ENCODE peak calls at places on chromosomes 12 and 14, in six cellular contexts. One of them, this sample, is unnamed.

GRCh38 chr14:98947911-98948595 is 323.9 kb downstream of the BCL11B start:
- DNase-seq in lung: no peak
- DNase-seq in astrocyte: no peak
- DNase-seq in fibroblast of lung: no peak
- DNase-seq in prostate gland: no peak
- DNase-seq in Caco-2: no peak
- DNase-seq in this sample: no peak

GRCh38 chr12:9792961-9793617 is 32.4 kb upstream of the CD69 start:
- DNase-seq in lung: no peak
- DNase-seq in astrocyte: peak
- DNase-seq in fibroblast of lung: peak
- DNase-seq in prostate gland: no peak
- DNase-seq in Caco-2: no peak
- DNase-seq in this sample: peak

GRCh38 chr12:92002673-92003382 is 142.8 kb downstream of the BTG1 start:
- DNase-seq in lung: no peak
- DNase-seq in astrocyte: peak
- DNase-seq in fibroblast of lung: no peak
- DNase-seq in prostate gland: no peak
- DNase-seq in Caco-2: peak
- DNase-seq in this sample: no peak

GRCh38 chr12:121534495-121535148 is 46.2 kb downstream of the KDM2B start:
- DNase-seq in lung: no peak
- DNase-seq in astrocyte: no peak
- DNase-seq in fibroblast of lung: no peak
- DNase-seq in prostate gland: no peak
- DNase-seq in Caco-2: no peak
- DNase-seq in this sample: no peak

GRCh38 chr14:75705014-75705413 is 44.0 kb downstream of the TTLL5 start:
- DNase-seq in lung: no peak
- DNase-seq in astrocyte: no peak
- DNase-seq in fibroblast of lung: peak
- DNase-seq in prostate gland: no peak
- DNase-seq in Caco-2: no peak
- DNase-seq in this sample: peak

GRCh38 chr12:130438243-130438620 is 100.5 kb downstream of the PIWIL1 start:
- DNase-seq in lung: no peak
- DNase-seq in astrocyte: no peak
- DNase-seq in fibroblast of lung: no peak
- DNase-seq in prostate gland: no peak
- DNase-seq in Caco-2: no peak
- DNase-seq in this sample: no peak

GRCh38 chr12:75888398-75888797 is 143.2 kb downstream of the PHLDA1 start:
- DNase-seq in lung: no peak
- DNase-seq in astrocyte: no peak
- DNase-seq in fibroblast of lung: no peak
- DNase-seq in prostate gland: no peak
- DNase-seq in Caco-2: no peak
- DNase-seq in this sample: no peak

GRCh38 chr12:69085852-69086251 is 152.9 kb upstream of the CPM start:
- DNase-seq in lung: no peak
- DNase-seq in astrocyte: no peak
- DNase-seq in fibroblast of lung: no peak
- DNase-seq in prostate gland: no peak
- DNase-seq in Caco-2: no peak
- DNase-seq in this sample: no peak

GRCh38 chr12:75345531-75345930 is 11.1 kb downstream of the GLIPR1L1 start:
- DNase-seq in lung: no peak
- DNase-seq in astrocyte: no peak
- DNase-seq in fibroblast of lung: no peak
- DNase-seq in prostate gland: no peak
- DNase-seq in Caco-2: no peak
- DNase-seq in this sample: peak

GRCh38 chr12:66717049-66717448 is 38.2 kb upstream of the GRIP1 start:
- DNase-seq in lung: no peak
- DNase-seq in astrocyte: no peak
- DNase-seq in fibroblast of lung: no peak
- DNase-seq in prostate gland: no peak
- DNase-seq in Caco-2: no peak
- DNase-seq in this sample: no peak

GRCh38 chr14:74249433-74250375 is 10.5 kb downstream of the VSX2 start:
- DNase-seq in lung: no peak
- DNase-seq in astrocyte: no peak
- DNase-seq in fibroblast of lung: no peak
- DNase-seq in prostate gland: no peak
- DNase-seq in Caco-2: no peak
- DNase-seq in this sample: no peak

GRCh38 chr14:68379510-68380303 is 413.2 kb downstream of the ZFP36L1 start:
- DNase-seq in lung: no peak
- DNase-seq in astrocyte: peak
- DNase-seq in fibroblast of lung: no peak
- DNase-seq in prostate gland: peak
- DNase-seq in Caco-2: no peak
- DNase-seq in this sample: no peak

GRCh38 chr14:77027538-77028383 is 747 bp downstream of the IRF2BPL start:
- DNase-seq in lung: peak
- DNase-seq in astrocyte: peak
- DNase-seq in fibroblast of lung: peak
- DNase-seq in prostate gland: peak
- DNase-seq in Caco-2: peak
- DNase-seq in this sample: no peak

GRCh38 chr12:53743277-53744129 is 8.3 kb downstream of the CISTR start:
- DNase-seq in lung: peak
- DNase-seq in astrocyte: no peak
- DNase-seq in fibroblast of lung: peak
- DNase-seq in prostate gland: peak
- DNase-seq in Caco-2: peak
- DNase-seq in this sample: peak

GRCh38 chr12:83122623-83122934 is 435.9 kb downstream of the TMTC2 start:
- DNase-seq in lung: no peak
- DNase-seq in astrocyte: no peak
- DNase-seq in fibroblast of lung: no peak
- DNase-seq in prostate gland: no peak
- DNase-seq in Caco-2: no peak
- DNase-seq in this sample: peak

GRCh38 chr12:104750061-104750460 is 208.0 kb downstream of the SLC41A2 start:
- DNase-seq in lung: peak
- DNase-seq in astrocyte: peak
- DNase-seq in fibroblast of lung: peak
- DNase-seq in prostate gland: no peak
- DNase-seq in Caco-2: no peak
- DNase-seq in this sample: peak

GRCh38 chr14:104973215-104974145 is 4.7 kb downstream of the AHNAK2 start:
- DNase-seq in lung: peak
- DNase-seq in astrocyte: peak
- DNase-seq in fibroblast of lung: peak
- DNase-seq in prostate gland: peak
- DNase-seq in Caco-2: no peak
- DNase-seq in this sample: peak

GRCh38 chr12:70919597-70920035 is 922 bp downstream of the PTPRR start:
- DNase-seq in lung: no peak
- DNase-seq in astrocyte: peak
- DNase-seq in fibroblast of lung: peak
- DNase-seq in prostate gland: no peak
- DNase-seq in Caco-2: peak
- DNase-seq in this sample: peak

GRCh38 chr12:118498171-118498570 is 121.8 kb downstream of the SUDS3 start:
- DNase-seq in lung: no peak
- DNase-seq in astrocyte: no peak
- DNase-seq in fibroblast of lung: no peak
- DNase-seq in prostate gland: no peak
- DNase-seq in Caco-2: peak
- DNase-seq in this sample: no peak

GRCh38 chr14:31173120-31173837 is 34.3 kb downstream of the HECTD1 start:
- DNase-seq in lung: no peak
- DNase-seq in astrocyte: no peak
- DNase-seq in fibroblast of lung: no peak
- DNase-seq in prostate gland: no peak
- DNase-seq in Caco-2: no peak
- DNase-seq in this sample: no peak

GRCh38 chr12:78559441-78559840 is 305.1 kb upstream of the SYT1 start:
- DNase-seq in lung: no peak
- DNase-seq in astrocyte: peak
- DNase-seq in fibroblast of lung: no peak
- DNase-seq in prostate gland: no peak
- DNase-seq in Caco-2: no peak
- DNase-seq in this sample: no peak

GRCh38 chr12:71004578-71004977 is 84.0 kb upstream of the PTPRR start:
- DNase-seq in lung: no peak
- DNase-seq in astrocyte: no peak
- DNase-seq in fibroblast of lung: no peak
- DNase-seq in prostate gland: no peak
- DNase-seq in Caco-2: no peak
- DNase-seq in this sample: no peak

DNA sequence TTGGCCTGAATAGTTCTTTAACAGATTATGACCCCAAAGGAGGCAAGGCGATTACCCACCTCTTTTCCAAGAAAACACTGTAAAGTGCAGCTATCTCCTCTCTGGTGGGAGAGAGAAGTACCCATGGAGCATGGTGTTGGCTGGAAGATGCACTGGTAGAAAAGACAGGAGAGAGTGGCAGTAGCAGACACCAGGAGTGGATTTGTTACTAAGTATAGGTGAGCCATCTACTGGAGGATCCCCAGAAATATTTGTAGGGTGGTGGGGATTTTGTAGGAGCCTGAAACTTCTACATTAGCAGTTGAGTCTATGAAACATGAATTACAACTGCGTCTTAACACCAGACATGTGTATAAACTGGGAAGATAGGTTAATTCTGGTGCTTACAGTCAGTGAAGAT is 148.0 kb downstream of the SLC38A4 start:
- DNase-seq in lung: no peak
- DNase-seq in astrocyte: peak
- DNase-seq in fibroblast of lung: peak
- DNase-seq in prostate gland: no peak
- DNase-seq in Caco-2: peak
- DNase-seq in this sample: peak
- TF ChIP-seq CTCF in lung: no peak
- TF ChIP-seq CTCF in astrocyte: peak
- TF ChIP-seq CTCF in fibroblast of lung: no peak
- TF ChIP-seq CTCF in prostate gland: no peak
- TF ChIP-seq CTCF in Caco-2: peak
- TF ChIP-seq CTCF in this sample: peak

GRCh38 chr14:95134304-95134933 is 22.9 kb downstream of the DICER1 start:
- DNase-seq in lung: no peak
- DNase-seq in astrocyte: no peak
- DNase-seq in fibroblast of lung: no peak
- DNase-seq in prostate gland: no peak
- DNase-seq in Caco-2: no peak
- DNase-seq in this sample: no peak
- H3K4me3 ChIP-seq in lung: no peak
- H3K4me3 ChIP-seq in astrocyte: no peak
- H3K4me3 ChIP-seq in fibroblast of lung: no peak
- H3K4me3 ChIP-seq in prostate gland: no peak
- H3K4me3 ChIP-seq in Caco-2: no peak
- H3K4me3 ChIP-seq in this sample: no peak

DNA sequence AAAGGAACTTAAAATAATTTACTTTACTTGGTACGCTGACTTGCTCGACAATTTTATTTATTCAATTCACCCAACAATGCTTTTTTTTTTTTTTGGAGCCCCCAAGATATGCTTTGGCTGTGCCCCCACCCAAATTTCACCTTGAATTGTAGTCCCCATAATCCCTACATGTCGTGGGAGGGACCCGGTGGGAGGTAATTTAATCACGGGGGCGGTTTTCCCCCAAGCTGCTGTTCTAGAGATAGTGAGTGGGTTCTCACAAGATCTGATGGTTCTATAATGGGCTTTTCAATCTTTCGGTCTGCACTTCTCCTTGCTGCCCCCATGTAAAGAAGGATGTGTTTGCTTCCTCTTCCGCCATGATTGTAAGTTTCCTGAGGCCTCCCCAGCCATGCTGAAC is 10.4 kb downstream of the FGD6 start:
- DNase-seq in lung: no peak
- DNase-seq in astrocyte: no peak
- DNase-seq in fibroblast of lung: no peak
- DNase-seq in prostate gland: no peak
- DNase-seq in Caco-2: no peak
- DNase-seq in this sample: no peak
- TF ChIP-seq CTCF in lung: no peak
- TF ChIP-seq CTCF in astrocyte: no peak
- TF ChIP-seq CTCF in fibroblast of lung: no peak
- TF ChIP-seq CTCF in prostate gland: no peak
- TF ChIP-seq CTCF in Caco-2: no peak
- TF ChIP-seq CTCF in this sample: no peak

GRCh38 chr12:93736640-93737178 is 59.5 kb downstream of the CRADD start:
- DNase-seq in lung: no peak
- DNase-seq in astrocyte: no peak
- DNase-seq in fibroblast of lung: no peak
- DNase-seq in prostate gland: no peak
- DNase-seq in Caco-2: no peak
- DNase-seq in this sample: no peak

GRCh38 chr12:93741741-93742085 is 64.5 kb downstream of the CRADD start:
- DNase-seq in lung: no peak
- DNase-seq in astrocyte: no peak
- DNase-seq in fibroblast of lung: no peak
- DNase-seq in prostate gland: no peak
- DNase-seq in Caco-2: peak
- DNase-seq in this sample: peak

GRCh38 chr12:93737457-93738198 is 60.5 kb downstream of the CRADD start:
- DNase-seq in lung: no peak
- DNase-seq in astrocyte: no peak
- DNase-seq in fibroblast of lung: no peak
- DNase-seq in prostate gland: no peak
- DNase-seq in Caco-2: no peak
- DNase-seq in this sample: no peak

GRCh38 chr12:93740721-93741120 is 63.5 kb downstream of the CRADD start:
- DNase-seq in lung: no peak
- DNase-seq in astrocyte: no peak
- DNase-seq in fibroblast of lung: peak
- DNase-seq in prostate gland: no peak
- DNase-seq in Caco-2: no peak
- DNase-seq in this sample: peak

DNA sequence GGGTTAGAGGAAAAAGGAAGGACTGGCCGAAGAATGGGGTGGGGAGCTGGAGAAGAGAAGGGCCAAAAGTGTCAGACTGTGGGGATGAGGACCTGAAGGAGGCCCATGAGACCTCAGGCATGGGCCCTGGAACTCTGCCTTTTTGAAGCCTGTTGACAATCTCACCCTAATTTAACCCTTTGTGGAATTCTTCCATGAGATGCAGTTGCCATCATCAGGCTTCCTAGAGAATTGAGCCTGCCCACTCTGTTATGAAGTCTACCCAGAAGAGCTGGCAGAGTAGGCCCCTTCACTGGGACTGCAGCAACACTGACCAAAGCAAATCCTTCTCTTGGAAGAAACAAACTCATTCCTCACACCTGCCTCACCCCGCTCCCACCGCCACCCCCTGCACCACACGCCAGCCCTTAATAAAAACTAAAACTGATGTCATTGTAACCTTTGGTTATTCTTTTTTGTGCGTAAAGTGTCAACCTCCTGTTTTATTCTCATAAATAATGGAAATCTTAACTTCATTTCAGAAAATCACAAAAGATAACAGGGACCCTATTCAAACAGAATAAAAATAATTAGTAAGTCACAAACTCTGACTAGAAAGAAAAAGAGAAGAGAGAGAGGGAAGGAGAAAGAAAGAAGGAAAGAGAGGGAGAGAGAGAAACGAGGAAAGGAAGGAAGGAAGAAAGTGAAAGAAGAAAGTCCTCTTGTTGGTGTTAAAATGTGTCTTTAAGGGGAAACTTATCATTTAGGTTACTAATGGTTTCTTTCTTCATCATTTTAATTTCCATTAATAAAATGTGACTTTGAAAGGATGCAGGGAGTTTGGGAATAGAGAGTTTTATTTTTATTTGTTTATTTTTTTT is 61.3 kb downstream of the CRADD start:
- DNase-seq in lung: no peak
- DNase-seq in astrocyte: no peak
- DNase-seq in fibroblast of lung: no peak
- DNase-seq in prostate gland: no peak
- DNase-seq in Caco-2: no peak
- DNase-seq in this sample: no peak
- H3K4me3 ChIP-seq in lung: no peak
- H3K4me3 ChIP-seq in astrocyte: no peak
- H3K4me3 ChIP-seq in fibroblast of lung: peak
- H3K4me3 ChIP-seq in prostate gland: no peak
- H3K4me3 ChIP-seq in Caco-2: no peak
- H3K4me3 ChIP-seq in this sample: no peak

This sample was measured in fibroblast of mammary gland.